ENCODE peak calls at places on chromosomes 6 and 20, in nine cellular contexts. One of them, this sample, is unnamed.

GRCh38 chr6:69578366-69578890 is 218.4 kb downstream of the LMBRD1 start:
- DNase-seq in SK-N-SH: no peak
- DNase-seq in transverse colon: no peak
- DNase-seq in esophagus muscularis mucosa: no peak
- DNase-seq in sigmoid colon: no peak
- DNase-seq in upper lobe of left lung: no peak
- DNase-seq in K562: no peak
- DNase-seq in ovary: no peak
- DNase-seq in A549: no peak
- DNase-seq in this sample: no peak

GRCh38 chr6:152170702-152171667 is 363.5 kb downstream of the ESR1 start:
- DNase-seq in SK-N-SH: no peak
- DNase-seq in transverse colon: no peak
- DNase-seq in esophagus muscularis mucosa: no peak
- DNase-seq in sigmoid colon: no peak
- DNase-seq in upper lobe of left lung: no peak
- DNase-seq in K562: no peak
- DNase-seq in ovary: no peak
- DNase-seq in A549: no peak
- DNase-seq in this sample: no peak

GRCh38 chr20:37007898-37008649 is 56.6 kb upstream of the SAMHD1 start:
- DNase-seq in SK-N-SH: peak
- DNase-seq in transverse colon: no peak
- DNase-seq in esophagus muscularis mucosa: no peak
- DNase-seq in sigmoid colon: no peak
- DNase-seq in upper lobe of left lung: no peak
- DNase-seq in K562: no peak
- DNase-seq in ovary: no peak
- DNase-seq in A549: no peak
- DNase-seq in this sample: no peak

GRCh38 chr6:2296781-2297180 is 51.4 kb upstream of the GMDS start:
- DNase-seq in SK-N-SH: no peak
- DNase-seq in transverse colon: no peak
- DNase-seq in esophagus muscularis mucosa: no peak
- DNase-seq in sigmoid colon: no peak
- DNase-seq in upper lobe of left lung: no peak
- DNase-seq in K562: no peak
- DNase-seq in ovary: no peak
- DNase-seq in A549: no peak
- DNase-seq in this sample: no peak

GRCh38 chr6:131303338-131303954 is 168.2 kb downstream of the AKAP7 start:
- DNase-seq in SK-N-SH: no peak
- DNase-seq in transverse colon: no peak
- DNase-seq in esophagus muscularis mucosa: no peak
- DNase-seq in sigmoid colon: no peak
- DNase-seq in upper lobe of left lung: no peak
- DNase-seq in K562: no peak
- DNase-seq in ovary: no peak
- DNase-seq in A549: no peak
- DNase-seq in this sample: no peak

GRCh38 chr6:158039178-158039557 is 57.5 kb downstream of the SYNJ2 start:
- DNase-seq in SK-N-SH: no peak
- DNase-seq in transverse colon: peak
- DNase-seq in esophagus muscularis mucosa: no peak
- DNase-seq in sigmoid colon: peak
- DNase-seq in upper lobe of left lung: no peak
- DNase-seq in K562: no peak
- DNase-seq in ovary: no peak
- DNase-seq in A549: no peak
- DNase-seq in this sample: peak

GRCh38 chr6:69953491-69953890 is 87.1 kb downstream of the COL19A1 start:
- DNase-seq in SK-N-SH: no peak
- DNase-seq in transverse colon: no peak
- DNase-seq in esophagus muscularis mucosa: no peak
- DNase-seq in sigmoid colon: no peak
- DNase-seq in upper lobe of left lung: no peak
- DNase-seq in K562: no peak
- DNase-seq in ovary: no peak
- DNase-seq in A549: no peak
- DNase-seq in this sample: no peak

GRCh38 chr6:166473886-166474596 is 91.3 kb upstream of the MPC1 start:
- DNase-seq in SK-N-SH: no peak
- DNase-seq in transverse colon: no peak
- DNase-seq in esophagus muscularis mucosa: no peak
- DNase-seq in sigmoid colon: no peak
- DNase-seq in upper lobe of left lung: no peak
- DNase-seq in K562: no peak
- DNase-seq in ovary: no peak
- DNase-seq in A549: no peak
- DNase-seq in this sample: no peak

GRCh38 chr6:113693866-113694265 is 163.3 kb upstream of the MARCKS start:
- DNase-seq in SK-N-SH: no peak
- DNase-seq in transverse colon: no peak
- DNase-seq in esophagus muscularis mucosa: peak
- DNase-seq in sigmoid colon: no peak
- DNase-seq in upper lobe of left lung: no peak
- DNase-seq in K562: no peak
- DNase-seq in ovary: no peak
- DNase-seq in A549: peak
- DNase-seq in this sample: no peak

GRCh38 chr20:17807670-17808069 is 107.9 kb downstream of the BANF2 start:
- DNase-seq in SK-N-SH: no peak
- DNase-seq in transverse colon: no peak
- DNase-seq in esophagus muscularis mucosa: no peak
- DNase-seq in sigmoid colon: no peak
- DNase-seq in upper lobe of left lung: no peak
- DNase-seq in K562: no peak
- DNase-seq in ovary: no peak
- DNase-seq in A549: no peak
- DNase-seq in this sample: no peak

GRCh38 chr20:17809714-17810631 is 110.2 kb downstream of the BANF2 start:
- DNase-seq in SK-N-SH: no peak
- DNase-seq in transverse colon: no peak
- DNase-seq in esophagus muscularis mucosa: no peak
- DNase-seq in sigmoid colon: peak
- DNase-seq in upper lobe of left lung: peak
- DNase-seq in K562: no peak
- DNase-seq in ovary: no peak
- DNase-seq in A549: no peak
- DNase-seq in this sample: no peak

GRCh38 chr20:17806739-17807441 is 107.1 kb downstream of the BANF2 start:
- DNase-seq in SK-N-SH: peak
- DNase-seq in transverse colon: peak
- DNase-seq in esophagus muscularis mucosa: no peak
- DNase-seq in sigmoid colon: peak
- DNase-seq in upper lobe of left lung: peak
- DNase-seq in K562: peak
- DNase-seq in ovary: peak
- DNase-seq in A549: no peak
- DNase-seq in this sample: peak

GRCh38 chr20:17808782-17809181 is 109.0 kb downstream of the BANF2 start:
- DNase-seq in SK-N-SH: no peak
- DNase-seq in transverse colon: no peak
- DNase-seq in esophagus muscularis mucosa: no peak
- DNase-seq in sigmoid colon: no peak
- DNase-seq in upper lobe of left lung: no peak
- DNase-seq in K562: no peak
- DNase-seq in ovary: peak
- DNase-seq in A549: no peak
- DNase-seq in this sample: no peak

DNA sequence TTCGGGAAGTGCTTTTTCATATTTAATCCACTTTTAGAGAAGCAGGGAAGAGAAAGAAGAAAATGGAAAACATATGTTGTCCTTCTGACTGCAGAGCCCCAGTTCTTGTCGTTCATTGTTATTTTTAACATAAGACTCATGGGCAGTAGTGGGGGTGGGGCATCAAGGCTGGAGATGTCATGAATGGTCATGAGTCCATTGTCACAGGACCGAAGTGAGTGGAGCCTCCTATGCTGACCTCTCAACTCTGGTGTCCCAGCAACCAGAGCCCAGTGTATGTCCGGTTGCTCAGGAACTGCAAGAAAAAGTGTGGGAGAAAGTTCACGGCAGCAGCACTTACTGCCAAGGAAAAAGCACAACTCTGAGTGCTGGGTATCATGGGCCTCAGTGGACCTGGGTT is 108.6 kb downstream of the BANF2 start:
- DNase-seq in SK-N-SH: peak
- DNase-seq in transverse colon: no peak
- DNase-seq in esophagus muscularis mucosa: no peak
- DNase-seq in sigmoid colon: peak
- DNase-seq in upper lobe of left lung: no peak
- DNase-seq in K562: no peak
- DNase-seq in ovary: peak
- DNase-seq in A549: no peak
- DNase-seq in this sample: no peak
- TF ChIP-seq EP300 in SK-N-SH: no peak
- TF ChIP-seq EP300 in transverse colon: no peak
- TF ChIP-seq EP300 in esophagus muscularis mucosa: no peak
- TF ChIP-seq EP300 in sigmoid colon: no peak
- TF ChIP-seq EP300 in upper lobe of left lung: no peak
- TF ChIP-seq EP300 in K562: no peak
- TF ChIP-seq EP300 in ovary: no peak
- TF ChIP-seq EP300 in A549: no peak
- TF ChIP-seq EP300 in this sample: no peak

GRCh38 chr6:81821449-81821848 is 69.0 kb upstream of the TENT5A start:
- DNase-seq in SK-N-SH: no peak
- DNase-seq in transverse colon: no peak
- DNase-seq in esophagus muscularis mucosa: no peak
- DNase-seq in sigmoid colon: no peak
- DNase-seq in upper lobe of left lung: no peak
- DNase-seq in K562: no peak
- DNase-seq in ovary: no peak
- DNase-seq in A549: no peak
- DNase-seq in this sample: no peak

GRCh38 chr6:81819767-81820166 is 67.3 kb upstream of the TENT5A start:
- DNase-seq in SK-N-SH: no peak
- DNase-seq in transverse colon: no peak
- DNase-seq in esophagus muscularis mucosa: no peak
- DNase-seq in sigmoid colon: no peak
- DNase-seq in upper lobe of left lung: no peak
- DNase-seq in K562: no peak
- DNase-seq in ovary: no peak
- DNase-seq in A549: no peak
- DNase-seq in this sample: no peak

GRCh38 chr6:81820422-81820821 is 67.9 kb upstream of the TENT5A start:
- DNase-seq in SK-N-SH: no peak
- DNase-seq in transverse colon: no peak
- DNase-seq in esophagus muscularis mucosa: no peak
- DNase-seq in sigmoid colon: no peak
- DNase-seq in upper lobe of left lung: no peak
- DNase-seq in K562: no peak
- DNase-seq in ovary: no peak
- DNase-seq in A549: no peak
- DNase-seq in this sample: no peak

GRCh38 chr6:81822584-81822983 is 70.1 kb upstream of the TENT5A start:
- DNase-seq in SK-N-SH: no peak
- DNase-seq in transverse colon: no peak
- DNase-seq in esophagus muscularis mucosa: no peak
- DNase-seq in sigmoid colon: no peak
- DNase-seq in upper lobe of left lung: no peak
- DNase-seq in K562: no peak
- DNase-seq in ovary: no peak
- DNase-seq in A549: no peak
- DNase-seq in this sample: no peak

DNA sequence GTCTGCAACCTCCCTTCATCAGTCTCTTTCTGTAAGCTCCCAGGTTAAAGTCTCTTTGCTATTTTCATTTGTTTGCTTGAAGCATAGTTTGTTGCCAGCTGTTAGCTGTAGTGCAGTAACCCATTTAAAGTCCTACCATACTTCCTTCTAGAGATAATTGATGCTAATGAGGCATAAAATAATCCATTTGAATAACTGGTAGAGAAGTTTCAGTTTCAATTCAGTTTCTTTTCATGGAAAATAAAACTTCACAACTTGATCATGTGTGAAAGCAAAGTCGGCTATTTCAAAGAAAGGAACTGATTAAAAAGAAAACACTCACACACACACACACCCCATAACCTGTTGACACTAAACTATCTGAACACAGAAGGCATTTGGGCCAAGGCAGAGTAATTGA is 68.5 kb upstream of the TENT5A start:
- DNase-seq in SK-N-SH: no peak
- DNase-seq in transverse colon: no peak
- DNase-seq in esophagus muscularis mucosa: no peak
- DNase-seq in sigmoid colon: no peak
- DNase-seq in upper lobe of left lung: no peak
- DNase-seq in K562: no peak
- DNase-seq in ovary: no peak
- DNase-seq in A549: no peak
- DNase-seq in this sample: no peak
- H3K27ac ChIP-seq in SK-N-SH: no peak
- H3K27ac ChIP-seq in transverse colon: peak
- H3K27ac ChIP-seq in esophagus muscularis mucosa: no peak
- H3K27ac ChIP-seq in sigmoid colon: no peak
- H3K27ac ChIP-seq in upper lobe of left lung: no peak
- H3K27ac ChIP-seq in K562: no peak
- H3K27ac ChIP-seq in ovary: no peak
- H3K27ac ChIP-seq in A549: no peak
- H3K27ac ChIP-seq in this sample: no peak

DNA sequence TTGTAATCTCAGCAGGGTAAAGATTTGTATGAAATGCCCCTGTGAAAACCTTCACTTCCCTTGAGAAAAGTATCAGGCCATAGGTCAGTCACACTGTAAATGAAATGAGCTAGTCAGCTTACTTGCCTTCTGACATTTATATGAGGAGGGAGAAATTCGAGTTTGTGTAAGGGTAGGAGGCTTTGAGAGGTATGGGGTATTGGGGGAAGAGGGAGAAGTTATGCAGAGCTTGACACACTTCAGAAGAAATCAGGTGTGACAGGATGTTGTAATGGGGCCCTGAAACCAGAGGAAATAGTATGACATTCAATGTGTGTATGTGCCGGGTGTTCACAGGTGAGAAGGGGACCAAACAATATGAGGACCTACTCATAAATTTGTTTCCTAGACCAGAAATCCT is 64.2 kb upstream of the CCN6 start:
- DNase-seq in SK-N-SH: no peak
- DNase-seq in transverse colon: no peak
- DNase-seq in esophagus muscularis mucosa: no peak
- DNase-seq in sigmoid colon: no peak
- DNase-seq in upper lobe of left lung: no peak
- DNase-seq in K562: no peak
- DNase-seq in ovary: no peak
- DNase-seq in A549: no peak
- DNase-seq in this sample: no peak
- TF ChIP-seq EP300 in SK-N-SH: no peak
- TF ChIP-seq EP300 in transverse colon: no peak
- TF ChIP-seq EP300 in esophagus muscularis mucosa: no peak
- TF ChIP-seq EP300 in sigmoid colon: no peak
- TF ChIP-seq EP300 in upper lobe of left lung: no peak
- TF ChIP-seq EP300 in K562: no peak
- TF ChIP-seq EP300 in ovary: no peak
- TF ChIP-seq EP300 in A549: no peak
- TF ChIP-seq EP300 in this sample: no peak

DNA sequence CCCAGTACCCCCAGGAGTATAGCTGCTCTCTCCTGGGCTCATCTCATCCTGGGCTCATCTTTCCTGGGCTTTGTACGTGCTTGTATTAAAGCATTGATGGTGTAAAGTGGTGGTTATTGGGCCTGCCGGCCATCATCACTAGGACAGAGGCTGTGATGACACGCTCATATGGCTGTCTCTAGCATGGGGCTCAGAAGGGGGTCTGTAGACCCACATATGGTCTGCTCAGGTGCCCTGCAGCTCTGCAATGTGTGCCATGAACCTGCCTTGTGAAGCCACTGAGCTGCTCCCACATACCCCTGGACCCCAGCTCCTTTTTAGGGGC is 143.4 kb downstream of the CDC5L start:
- DNase-seq in SK-N-SH: no peak
- DNase-seq in transverse colon: no peak
- DNase-seq in esophagus muscularis mucosa: peak
- DNase-seq in sigmoid colon: no peak
- DNase-seq in upper lobe of left lung: no peak
- DNase-seq in K562: no peak
- DNase-seq in ovary: no peak
- DNase-seq in A549: no peak
- DNase-seq in this sample: no peak
- H3K27ac ChIP-seq in SK-N-SH: no peak
- H3K27ac ChIP-seq in transverse colon: no peak
- H3K27ac ChIP-seq in esophagus muscularis mucosa: no peak
- H3K27ac ChIP-seq in sigmoid colon: no peak
- H3K27ac ChIP-seq in upper lobe of left lung: no peak
- H3K27ac ChIP-seq in K562: no peak
- H3K27ac ChIP-seq in ovary: no peak
- H3K27ac ChIP-seq in A549: no peak
- H3K27ac ChIP-seq in this sample: no peak

This sample was measured in suprapubic skin.